ENCODE peak calls at places on chromosomes 1 and 21, in seven cellular contexts. G is left ventricle myocardium inferior, U is lower leg skin, K is cardiac fibroblast, H is BJ, V is astrocyte of the cerebellum, D is thoracic aorta. Q is an unnamed sample.
A peak's percentile ranks its signal among the peaks of the same experiment; 100 is the strongest.

GRCh38 chr21:17796037-17796403 is 23.1 kb downstream of the C21orf91 start:
- DNase-seq in G (no peak), U (no peak), K (no peak), H (no peak), V (no peak), D (no peak), Q (no peak)

GRCh38 chr1:93081716-93082115 is 2.6 kb downstream of the MTF2 start:
- DNase-seq in G (no peak), U (no peak), K (peak; percentile 92), H (no peak), V (peak; percentile 81), D (no peak), Q (peak; percentile 50)

GRCh38 chr1:157377216-157377821 is 175.0 kb downstream of the FCRL5 start:
- DNase-seq in G (no peak), U (no peak), K (peak; percentile 56), H (no peak), V (no peak), D (no peak), Q (no peak)

GRCh38 chr1:188642585-188643168 is 1813.9 kb downstream of the PLA2G4A start:
- DNase-seq in G (no peak), U (no peak), K (no peak), H (no peak), V (no peak), D (no peak), Q (no peak)

GRCh38 chr1:220151454-220151853 is 57.5 kb downstream of the IARS2 start:
- DNase-seq in G (peak; percentile 36), U (no peak), K (peak; percentile 56), H (no peak), V (peak; percentile 9), D (no peak), Q (no peak)

GRCh38 chr1:1463312-1463711 is 8.3 kb upstream of the ATAD3B start:
- DNase-seq in G (no peak), U (no peak), K (no peak), H (no peak), V (no peak), D (no peak), Q (no peak)

GRCh38 chr1:114250683-114251572 is 97.3 kb upstream of the SYT6 start:
- DNase-seq in G (peak; percentile 27), U (no peak), K (no peak), H (no peak), V (no peak), D (no peak), Q (no peak)

GRCh38 chr1:8113257-8114220 is 87.4 kb upstream of the ERRFI1 start:
- DNase-seq in G (no peak), U (no peak), K (peak; percentile 36), H (no peak), V (no peak), D (no peak), Q (no peak)

GRCh38 chr21:17387030-17387617 is 125.7 kb upstream of the CXADR start:
- DNase-seq in G (no peak), U (no peak), K (peak; percentile 78), H (no peak), V (peak; percentile 58), D (no peak), Q (peak; percentile 16)

GRCh38 chr1:155218854-155219591 is 10.5 kb downstream of the MTX1 start:
- DNase-seq in G (no peak), U (no peak), K (peak; percentile 81), H (no peak), V (no peak), D (no peak), Q (no peak)

GRCh38 chr1:228758451-228758850 is 23.2 kb downstream of the RHOU start:
- DNase-seq in G (no peak), U (no peak), K (no peak), H (no peak), V (no peak), D (no peak), Q (no peak)

GRCh38 chr1:68384872-68385390 is 64.8 kb downstream of the RPE65 start:
- DNase-seq in G (no peak), U (no peak), K (peak; percentile 87), H (peak; percentile 40), V (peak; percentile 4), D (no peak), Q (peak; percentile 41)

GRCh38 chr1:49052102-49052501 is 275.4 kb upstream of the BEND5 start:
- DNase-seq in G (no peak), U (no peak), K (no peak), H (no peak), V (no peak), D (no peak), Q (no peak)

GRCh38 chr21:14116080-14116481 is 94.7 kb downstream of the LIPI start:
- DNase-seq in G (no peak), U (no peak), K (no peak), H (no peak), V (no peak), D (no peak), Q (no peak)

GRCh38 chr1:93888900-93889299 is 9.9 kb upstream of the DNTTIP2 start:
- DNase-seq in G (no peak), U (no peak), K (no peak), H (no peak), V (no peak), D (no peak), Q (no peak)

GRCh38 chr21:15051652-15052554 is 12.9 kb downstream of the NRIP1 start:
- DNase-seq in G (no peak), U (no peak), K (peak; percentile 50), H (no peak), V (no peak), D (no peak), Q (no peak)

GRCh38 chr1:110100335-110100734 is 11.9 kb upstream of the UBL4B start:
- DNase-seq in G (no peak), U (no peak), K (no peak), H (no peak), V (no peak), D (no peak), Q (no peak)

GRCh38 chr1:16088996-16089395 is 15.5 kb upstream of the FAM131C start:
- DNase-seq in G (peak; percentile 10), U (no peak), K (peak; percentile 89), H (no peak), V (peak; percentile 40), D (no peak), Q (peak; percentile 34)

GRCh38 chr21:45045481-45045880 is 28.9 kb upstream of the ADARB1 start:
- DNase-seq in G (no peak), U (no peak), K (peak; percentile 70), H (no peak), V (no peak), D (no peak), Q (no peak)

GRCh38 chr21:30227633-30228404 is 11.9 kb upstream of the CLDN8 start:
- DNase-seq in G (no peak), U (no peak), K (peak; percentile 96), H (peak; percentile 15), V (peak; percentile 91), D (no peak), Q (peak; percentile 2)

GRCh38 chr1:232377494-232377770 is 252.5 kb downstream of the SIPA1L2 start:
- DNase-seq in G (no peak), U (no peak), K (peak; percentile 40), H (no peak), V (peak; percentile 16), D (no peak), Q (peak; percentile 7)

GRCh38 chr1:61853545-61853944 is 111.3 kb downstream of the PATJ start:
- DNase-seq in G (no peak), U (no peak), K (peak; percentile 47), H (no peak), V (peak; percentile 6), D (no peak), Q (no peak)
- TF ChIP-seq CTCF in G (peak; percentile 41), U (no peak), K (peak; percentile 26), H (peak; percentile 42), V (peak; percentile 26), D (peak; percentile 46), Q (peak; percentile 45)

GRCh38 chr1:11719313-11720032 is 16.5 kb upstream of the AGTRAP start:
- DNase-seq in G (peak; percentile 84), U (peak; percentile 97), K (peak; percentile 74), H (no peak), V (peak; percentile 41), D (peak; percentile 63), Q (no peak)
- H3K4me3 ChIP-seq in G (peak overlapping the region; percentile 54), U (no peak overlapping the region), K (peak overlapping the region; percentile 30), H (peak overlapping the region; percentile 21), V (peak overlapping the region; percentile 17), D (peak overlapping the region; percentile 66), Q (peak overlapping the region; percentile 41)

GRCh38 chr1:201183728-201184127 is 6.9 kb upstream of the IGFN1 start:
- DNase-seq in G (no peak), U (peak; percentile 70), K (no peak), H (no peak), V (no peak), D (no peak), Q (no peak)

GRCh38 chr1:201184307-201184706 is 6.3 kb upstream of the IGFN1 start:
- DNase-seq in G (no peak), U (no peak), K (no peak), H (no peak), V (no peak), D (no peak), Q (no peak)

GRCh38 chr1:201185527-201186128 is 5.0 kb upstream of the IGFN1 start:
- DNase-seq in G (no peak), U (no peak), K (no peak), H (no peak), V (no peak), D (no peak), Q (no peak)

GRCh38 chr1:201186212-201186611 is 4.4 kb upstream of the IGFN1 start:
- DNase-seq in G (no peak), U (no peak), K (no peak), H (no peak), V (no peak), D (no peak), Q (no peak)

GRCh38 chr1:201184734-201185453 is 5.7 kb upstream of the IGFN1 start:
- DNase-seq in G (no peak), U (peak; percentile 76), K (peak; percentile 73), H (peak; percentile 54), V (peak; percentile 60), D (no peak), Q (peak; percentile 60)
- TF ChIP-seq CTCF in G (peak; percentile 47), U (no peak), K (peak; percentile 69), H (peak; percentile 87), V (peak; percentile 82), D (peak; percentile 25), Q (peak; percentile 79)

DNA sequence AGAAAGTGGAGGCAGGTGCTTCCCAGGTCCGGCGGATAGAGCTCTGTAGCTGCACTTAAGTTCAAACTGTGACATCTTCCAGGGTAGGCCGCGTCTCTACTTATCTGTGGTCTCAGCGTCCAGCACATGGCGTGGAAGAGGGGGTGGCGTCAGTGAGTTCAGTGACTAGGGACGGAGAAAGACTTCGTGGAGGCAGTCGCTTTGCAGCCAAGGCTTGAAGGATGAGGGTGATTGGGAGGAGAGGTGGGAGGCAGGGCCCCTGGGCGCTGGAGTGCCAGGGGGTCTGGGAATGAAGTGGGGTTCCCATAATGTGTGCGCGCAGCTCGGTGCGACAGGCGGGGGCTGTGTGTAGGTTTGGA is 444 bp upstream of the AGO1 start:
- DNase-seq in G (no peak), U (peak; percentile 84), K (no peak), H (no peak), V (no peak), D (no peak), Q (no peak)
- H3K4me3 ChIP-seq in G (peak overlapping the region; percentile 85), U (no peak overlapping the region), K (peak overlapping the region; percentile 13), H (peak overlapping the region; percentile 76), V (peak overlapping the region; percentile 100), D (peak overlapping the region; percentile 99), Q (peak overlapping the region; percentile 44)

GRCh38 chr1:119674835-119675289 is 26.8 kb upstream of the ZNF697 start:
- DNase-seq in G (no peak), U (peak; percentile 87), K (peak; percentile 92), H (no peak), V (peak; percentile 45), D (no peak), Q (no peak)
- TF ChIP-seq CTCF in G (no peak), U (no peak), K (peak; percentile 84), H (peak; percentile 73), V (no peak), D (no peak), Q (no peak)